ENCODE peak calls at places on chromosomes 4 and X, in five cellular contexts. I is A549, P is endothelial cell of umbilical vein, B is K562, Z is H1. K is an unnamed sample.

GRCh38 chr4:166324321-166324720 is 451.3 kb downstream of the TLL1 start:
- DNase-seq in I (no peak), P (peak), B (no peak), Z (no peak), K (peak)

GRCh38 chr4:29970626-29971025 is 749.5 kb upstream of the PCDH7 start:
- DNase-seq in I (peak), P (peak), B (no peak), Z (no peak), K (no peak)

GRCh38 chr4:166842795-166843261 is 391.5 kb downstream of the SPOCK3 start:
- DNase-seq in I (no peak), P (no peak), B (no peak), Z (no peak), K (no peak)

GRCh38 chr4:78022517-78022916 is 34.6 kb upstream of the FRAS1 start:
- DNase-seq in I (no peak), P (no peak), B (no peak), Z (no peak), K (no peak)

GRCh38 chrX:117989512-117989911 is 127.1 kb downstream of the KLHL13 start:
- DNase-seq in I (no peak), P (no peak), B (no peak), Z (no peak), K (no peak)

GRCh38 chrX:119654112-119654531 is 38.8 kb downstream of the SEPTIN6 start:
- DNase-seq in I (no peak), P (no peak), B (no peak), Z (no peak), K (no peak)

GRCh38 chr4:8364141-8364540 is 76.4 kb downstream of the ACOX3 start:
- DNase-seq in I (no peak), P (no peak), B (no peak), Z (no peak), K (no peak)

GRCh38 chrX:100368167-100368566 is 41.9 kb downstream of the PCDH19 start:
- DNase-seq in I (peak), P (no peak), B (no peak), Z (no peak), K (peak)

GRCh38 chrX:63363788-63364187 is 12.7 kb upstream of the SPIN4 start:
- DNase-seq in I (no peak), P (no peak), B (no peak), Z (no peak), K (no peak)

GRCh38 chr4:75698162-75698962 is 25.2 kb upstream of the G3BP2 start:
- DNase-seq in I (no peak), P (no peak), B (no peak), Z (no peak), K (no peak)

GRCh38 chr4:157739237-157739636 is 433.6 kb downstream of the GASK1B start:
- DNase-seq in I (no peak), P (peak), B (no peak), Z (no peak), K (no peak)

GRCh38 chr4:165355900-165356300 is 22.9 kb upstream of the CPE start:
- DNase-seq in I (no peak), P (peak), B (no peak), Z (no peak), K (peak)

GRCh38 chrX:127947450-127947849 is 104.8 kb downstream of the ACTRT1 start:
- DNase-seq in I (no peak), P (no peak), B (no peak), Z (no peak), K (no peak)

GRCh38 chr4:48489683-48490011 is 405 bp upstream of the ZAR1 start:
- DNase-seq in I (no peak), P (no peak), B (no peak), Z (no peak), K (no peak)

GRCh38 chrX:17805120-17805519 is 56.0 kb downstream of the RAI2 start:
- DNase-seq in I (no peak), P (no peak), B (peak), Z (no peak), K (no peak)

GRCh38 chr4:151012836-151013235 is 2.2 kb downstream of the LRBA start:
- DNase-seq in I (no peak), P (no peak), B (no peak), Z (no peak), K (no peak)

GRCh38 chr4:112321768-112322684 is 24.9 kb downstream of the ALPK1 start:
- DNase-seq in I (peak), P (peak), B (peak), Z (no peak), K (peak)

GRCh38 chrX:63922221-63922620 is 137.2 kb upstream of the ARHGEF9 start:
- DNase-seq in I (no peak), P (no peak), B (no peak), Z (no peak), K (no peak)

GRCh38 chr4:150280081-150280950 is 202.1 kb downstream of the DCLK2 start:
- DNase-seq in I (no peak), P (peak), B (no peak), Z (no peak), K (no peak)

GRCh38 chr4:155935389-155935986 is 18.2 kb downstream of the CTSO start:
- DNase-seq in I (no peak), P (no peak), B (no peak), Z (no peak), K (no peak)

GRCh38 chr4:74230902-74231499 is 73.1 kb downstream of the MTHFD2L start:
- DNase-seq in I (peak), P (peak), B (no peak), Z (no peak), K (no peak)

GRCh38 chr4:83989835-83990234 is 453.9 kb downstream of the GPAT3 start:
- DNase-seq in I (no peak), P (no peak), B (no peak), Z (no peak), K (no peak)

GRCh38 chrX:23792861-23793553 is 10.0 kb downstream of the SAT1 start:
- DNase-seq in I (no peak), P (peak), B (no peak), Z (no peak), K (no peak)

GRCh38 chr4:85591361-85592098 is 116.6 kb downstream of the ARHGAP24 start:
- DNase-seq in I (no peak), P (no peak), B (no peak), Z (no peak), K (no peak)

GRCh38 chr4:52877006-52877405 is 14.9 kb downstream of the RASL11B start:
- DNase-seq in I (no peak), P (no peak), B (no peak), Z (no peak), K (no peak)

GRCh38 chr4:156642161-156642560 is 329.4 kb downstream of the PDGFC start:
- DNase-seq in I (no peak), P (no peak), B (no peak), Z (no peak), K (no peak)

DNA sequence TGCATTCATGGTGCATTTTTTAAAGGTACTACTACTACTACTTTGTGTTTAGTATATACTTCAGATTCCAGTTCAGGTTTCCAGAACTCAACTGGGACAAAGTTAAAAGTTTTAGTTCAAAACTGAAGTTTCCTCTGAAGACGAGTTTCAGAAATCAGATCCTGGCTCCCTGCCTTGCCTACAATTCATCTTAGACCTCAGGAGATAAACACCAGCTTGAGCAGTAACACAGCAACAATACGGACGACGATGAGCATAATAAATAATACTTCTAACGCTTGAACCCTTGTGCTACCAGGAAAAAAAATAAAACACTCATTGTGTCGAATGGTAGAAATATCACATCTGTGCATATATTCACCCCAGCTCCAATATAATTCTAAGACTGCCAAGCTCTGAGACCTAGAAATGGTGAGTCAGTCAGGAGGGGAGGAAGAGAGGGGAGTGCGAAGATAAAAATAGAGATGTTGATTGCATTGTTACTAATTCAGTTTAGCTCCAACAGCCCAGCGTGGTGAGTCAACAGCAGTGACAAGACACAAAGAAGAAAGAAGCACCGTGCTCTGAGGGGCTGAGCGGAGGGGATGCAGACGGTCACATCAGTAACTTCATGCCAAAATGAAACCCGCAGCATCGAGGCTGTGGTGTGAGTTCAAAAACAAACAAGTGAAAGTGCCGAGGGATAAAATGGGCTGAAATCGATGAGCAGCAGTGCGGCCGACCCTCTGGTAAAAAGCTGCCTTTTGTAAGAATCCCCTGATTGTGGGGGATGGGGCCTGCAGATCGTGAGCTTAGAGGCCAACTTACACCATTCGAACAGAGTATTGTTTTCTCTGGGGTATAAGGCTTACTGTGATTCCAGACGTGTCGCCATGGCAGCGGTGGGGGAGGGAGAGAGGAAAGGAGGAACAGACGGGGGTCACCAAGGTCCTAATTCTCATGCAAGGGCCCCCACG is 150.3 kb downstream of the MGST2 start:
- DNase-seq in I (no peak), P (peak), B (no peak), Z (no peak), K (no peak)
- TF ChIP-seq POLR2A in I (no peak), P (no peak), B (no peak), Z (peak), K (no peak)

GRCh38 chrX:13078739-13079444 is 34.5 kb upstream of the FAM9C start:
- DNase-seq in I (no peak), P (peak), B (no peak), Z (no peak), K (no peak)
- TF ChIP-seq JUN in I (no peak), P (no peak), B (no peak), Z (no peak), K (no peak)

GRCh38 chrX:103550415-103551051 is 31.2 kb upstream of the RAB40A start:
- DNase-seq in I (no peak), P (no peak), B (no peak), Z (no peak), K (no peak)

GRCh38 chrX:103552236-103552635 is 32.9 kb upstream of the RAB40A start:
- DNase-seq in I (no peak), P (no peak), B (no peak), Z (no peak), K (peak)

GRCh38 chrX:103556941-103557340 is 28.4 kb upstream of the TCEAL4 start:
- DNase-seq in I (no peak), P (no peak), B (no peak), Z (no peak), K (peak)

GRCh38 chrX:103549920-103550319 is 30.6 kb upstream of the RAB40A start:
- DNase-seq in I (no peak), P (no peak), B (no peak), Z (no peak), K (no peak)

GRCh38 chrX:103554687-103555417 is 30.5 kb upstream of the TCEAL4 start:
- DNase-seq in I (no peak), P (peak), B (peak), Z (no peak), K (no peak)
- TF ChIP-seq POLR2A in I (no peak), P (no peak), B (peak), Z (peak), K (no peak)

GRCh38 chr4:15677507-15677988 is 4.1 kb upstream of the FAM200B start:
- DNase-seq in I (no peak), P (peak), B (no peak), Z (no peak), K (peak)
- TF ChIP-seq JUN in I (no peak), P (no peak), B (no peak), Z (no peak), K (no peak)

GRCh38 chr4:56976878-56977320 is 507 bp downstream of the NOA1 start:
- DNase-seq in I (peak), P (peak), B (peak), Z (no peak), K (peak)

GRCh38 chr4:56978750-56979303 is at the start of gene POLR2B:
- DNase-seq in I (peak), P (peak), B (peak), Z (peak), K (peak)

GRCh38 chr4:56977321-56978012 is at the start of gene NOA1:
- DNase-seq in I (peak), P (peak), B (peak), Z (peak), K (peak)

GRCh38 chr4:56981795-56982201 is 3.1 kb downstream of the POLR2B start:
- DNase-seq in I (no peak), P (peak), B (no peak), Z (no peak), K (no peak)

DNA sequence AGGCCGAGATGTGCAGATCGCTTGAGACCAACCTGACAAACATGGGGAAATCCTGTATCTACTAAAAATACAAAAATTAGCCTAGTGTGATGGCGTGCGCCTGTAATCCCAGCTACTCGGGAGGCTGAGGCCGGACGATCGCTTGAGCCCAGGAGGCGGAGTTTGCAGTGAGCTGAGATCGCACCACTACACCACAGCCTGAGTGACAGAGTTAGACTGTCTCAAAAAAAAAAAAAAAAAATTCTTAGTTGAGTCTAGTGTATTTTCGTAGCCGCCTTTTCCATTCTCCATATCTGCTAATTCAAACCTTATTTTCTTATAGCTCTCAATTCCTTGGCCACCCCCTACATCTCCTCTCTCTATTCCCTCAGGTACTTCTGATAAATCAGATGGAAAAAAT is 978 bp downstream of the POLR2B start:
- DNase-seq in I (no peak), P (peak), B (no peak), Z (no peak), K (peak)
- TF ChIP-seq POLR2A in I (no peak), P (no peak), B (no peak), Z (no peak), K (no peak)

GRCh38 chrX:54043084-54043483 is 1.2 kb downstream of the PHF8 start:
- DNase-seq in I (no peak), P (no peak), B (no peak), Z (no peak), K (no peak)

GRCh38 chrX:54044877-54045328 is 630 bp upstream of the PHF8 start:
- DNase-seq in I (no peak), P (no peak), B (no peak), Z (no peak), K (peak)

GRCh38 chrX:54044126-54044876 is at the start of gene PHF8:
- DNase-seq in I (peak), P (peak), B (peak), Z (peak), K (peak)

GRCh38 chrX:54043696-54044125 is 562 bp downstream of the PHF8 start:
- DNase-seq in I (no peak), P (no peak), B (peak), Z (no peak), K (no peak)

DNA sequence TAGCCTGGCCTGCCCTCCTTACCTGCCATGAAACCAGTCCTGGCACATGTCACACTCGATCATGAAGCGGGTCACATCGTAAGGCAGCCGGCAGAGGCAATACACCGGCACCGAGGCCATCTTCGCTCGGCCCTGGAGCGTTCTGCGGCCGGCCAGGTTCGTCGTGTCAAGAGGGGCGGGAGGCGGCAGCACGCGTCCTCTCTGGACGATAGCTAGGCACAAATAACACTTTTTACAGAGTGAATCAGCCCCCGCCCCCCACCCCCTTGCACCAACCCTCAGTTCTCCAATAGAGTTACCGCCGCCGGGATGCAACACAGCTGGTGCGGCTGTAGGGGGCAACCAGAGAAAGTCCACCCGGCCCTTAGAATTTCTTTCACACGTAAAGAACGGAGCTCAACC is 1.7 kb downstream of the PHF8 start:
- DNase-seq in I (peak), P (peak), B (peak), Z (no peak), K (peak)
- TF ChIP-seq JUN in I (no peak), P (no peak), B (no peak), Z (no peak), K (no peak)

DNA sequence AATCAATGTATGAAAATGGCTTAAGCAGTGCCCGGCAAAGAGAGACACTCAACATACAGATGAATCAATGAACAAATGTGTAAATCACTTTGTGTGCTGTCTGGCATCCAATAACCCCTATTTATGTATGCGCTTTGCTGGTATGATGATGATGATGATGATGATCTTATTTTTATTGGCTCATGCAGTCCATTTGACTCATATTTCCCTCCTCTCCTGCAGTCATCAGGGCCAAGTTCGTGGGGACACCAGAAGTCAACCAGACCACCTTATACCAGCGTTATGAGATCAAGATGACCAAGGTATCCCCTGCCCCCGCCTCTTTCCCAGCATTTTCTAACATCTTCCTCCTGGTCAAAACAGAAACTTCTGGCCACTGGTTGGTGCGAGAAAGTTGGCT is 2.5 kb downstream of the TIMP1 start:
- DNase-seq in I (no peak), P (no peak), B (no peak), Z (no peak), K (no peak)
- TF ChIP-seq POLR2A in I (no peak), P (no peak), B (no peak), Z (no peak), K (no peak)

DNA sequence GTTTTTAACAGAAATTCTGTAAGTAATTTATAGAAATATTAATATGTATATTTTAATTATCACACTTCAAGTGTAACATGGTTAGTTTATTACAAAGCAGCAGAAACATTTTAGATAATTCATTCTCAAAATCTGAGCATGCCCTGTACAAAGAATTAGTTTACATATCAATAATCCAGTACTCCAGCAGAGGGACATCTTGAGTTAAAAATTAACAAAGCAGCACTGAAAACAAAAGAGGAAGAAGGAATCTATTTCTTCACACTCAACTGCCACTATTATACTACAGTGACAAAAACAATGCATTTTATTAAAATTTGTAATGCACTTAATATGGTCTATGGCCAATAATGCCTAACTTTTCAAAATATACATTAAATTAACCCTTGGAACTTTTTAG is 179.1 kb upstream of the KLHL4 start:
- DNase-seq in I (peak), P (peak), B (no peak), Z (no peak), K (peak)
- TF ChIP-seq JUN in I (no peak), P (no peak), B (no peak), Z (no peak), K (no peak)

GRCh38 chr4:169179609-169180526 is 90.9 kb downstream of the SH3RF1 start:
- DNase-seq in I (no peak), P (peak), B (no peak), Z (no peak), K (no peak)
- TF ChIP-seq POLR2A in I (no peak), P (no peak), B (no peak), Z (no peak), K (no peak)

DNA sequence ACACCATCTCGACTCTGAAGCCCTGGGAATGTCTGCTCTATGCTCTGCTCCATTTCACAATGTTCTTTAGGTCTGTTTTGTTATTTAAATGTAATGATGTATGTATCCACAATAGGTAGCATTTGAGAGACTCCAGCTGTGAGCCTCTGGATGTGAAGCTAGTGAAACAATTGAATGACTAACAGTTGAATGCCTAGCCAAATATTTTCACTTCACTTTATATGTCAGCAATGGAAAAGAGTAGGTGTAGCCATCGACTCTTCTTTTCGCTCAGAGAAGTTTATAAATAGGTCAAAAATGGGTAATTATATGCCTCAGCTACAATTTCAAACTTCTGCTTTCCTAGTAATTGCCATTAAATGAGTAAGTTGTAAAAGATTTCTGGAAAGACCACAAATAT is 228.1 kb downstream of the PALLD start:
- DNase-seq in I (no peak), P (no peak), B (no peak), Z (no peak), K (no peak)
- TF ChIP-seq JUN in I (no peak), P (no peak), B (no peak), Z (no peak), K (no peak)